ENCODE peak calls at places on chromosomes 1 and 21, in five cellular contexts. S, C, A, I and D are unnamed samples.

GRCh38 chr1:25223471-25223870 is 8.8 kb downstream of the SYF2 start:
- DNase-seq in S (peak; percentile 56), C (no peak), A (no peak), I (no peak), D (no peak)

GRCh38 chr1:222420621-222421020 is 127.3 kb downstream of the HHIPL2 start:
- DNase-seq in S (no peak), C (no peak), A (no peak), I (no peak), D (no peak)

GRCh38 chr1:164576311-164577271 is 17.6 kb downstream of the PBX1 start:
- DNase-seq in S (peak; percentile 88), C (peak; percentile 68), A (no peak), I (no peak), D (no peak)

GRCh38 chr21:38147391-38147790 is 109.4 kb upstream of the KCNJ15 start:
- DNase-seq in S (no peak), C (no peak), A (no peak), I (no peak), D (no peak)

GRCh38 chr1:48022306-48022705 is 25.1 kb upstream of the TRABD2B start:
- DNase-seq in S (no peak), C (no peak), A (no peak), I (no peak), D (no peak)

GRCh38 chr1:167474191-167474641 is 44.1 kb downstream of the CD247 start:
- DNase-seq in S (no peak), C (no peak), A (no peak), I (no peak), D (no peak)

GRCh38 chr1:89566761-89567174 is 42.1 kb downstream of the LRRC8B start:
- DNase-seq in S (peak; percentile 13), C (no peak), A (no peak), I (no peak), D (no peak)

GRCh38 chr1:218439541-218440295 is 94.6 kb downstream of the TGFB2 start:
- DNase-seq in S (peak; percentile 15), C (no peak), A (no peak), I (no peak), D (no peak)

GRCh38 chr1:221824025-221824424 is 82.1 kb upstream of the DUSP10 start:
- DNase-seq in S (peak; percentile 80), C (no peak), A (no peak), I (no peak), D (peak; percentile 31)

GRCh38 chr1:153832293-153832692 is 57.1 kb downstream of the SLC27A3 start:
- DNase-seq in S (no peak), C (no peak), A (no peak), I (no peak), D (no peak)

GRCh38 chr1:206713070-206713469 is 28.4 kb downstream of the MAPKAPK2 start:
- DNase-seq in S (no peak), C (no peak), A (no peak), I (no peak), D (no peak)

GRCh38 chr1:159214149-159214760 is 9.6 kb downstream of the ACKR1 start:
- DNase-seq in S (peak; percentile 28), C (peak; percentile 65), A (peak; percentile 65), I (peak; percentile 72), D (peak; percentile 59)

GRCh38 chr1:17611991-17612390 is 72.5 kb downstream of the ARHGEF10L start:
- DNase-seq in S (peak; percentile 77), C (no peak), A (no peak), I (no peak), D (no peak)

GRCh38 chr1:20137604-20138003 is 1.5 kb upstream of the PLA2G2F start:
- DNase-seq in S (no peak), C (no peak), A (no peak), I (no peak), D (no peak)

GRCh38 chr1:23559136-23559984 is at the start of gene ID3:
- DNase-seq in S (peak; percentile 96), C (peak; percentile 96), A (peak; percentile 83), I (peak; percentile 77), D (peak; percentile 95)
- TF ChIP-seq USF2 in S (no peak), C (no peak), A (no peak), I (no peak), D (no peak)

GRCh38 chr1:27503961-27504587 is 14.1 kb upstream of the WASF2 start:
- DNase-seq in S (peak; percentile 35), C (no peak), A (no peak), I (no peak), D (no peak)
- TF ChIP-seq USF2 in S (no peak), C (no peak), A (no peak), I (no peak), D (no peak)

GRCh38 chr1:109932232-109932631 is 21.6 kb downstream of the CSF1 start:
- DNase-seq in S (no peak), C (no peak), A (no peak), I (no peak), D (no peak)

GRCh38 chr1:109930252-109930993 is 19.8 kb downstream of the CSF1 start:
- DNase-seq in S (no peak), C (no peak), A (no peak), I (no peak), D (no peak)

GRCh38 chr1:109932679-109933078 is 22.0 kb downstream of the CSF1 start:
- DNase-seq in S (no peak), C (no peak), A (no peak), I (no peak), D (no peak)

GRCh38 chr1:109929588-109930251 is 19.1 kb downstream of the CSF1 start:
- DNase-seq in S (no peak), C (no peak), A (no peak), I (no peak), D (no peak)

DNA sequence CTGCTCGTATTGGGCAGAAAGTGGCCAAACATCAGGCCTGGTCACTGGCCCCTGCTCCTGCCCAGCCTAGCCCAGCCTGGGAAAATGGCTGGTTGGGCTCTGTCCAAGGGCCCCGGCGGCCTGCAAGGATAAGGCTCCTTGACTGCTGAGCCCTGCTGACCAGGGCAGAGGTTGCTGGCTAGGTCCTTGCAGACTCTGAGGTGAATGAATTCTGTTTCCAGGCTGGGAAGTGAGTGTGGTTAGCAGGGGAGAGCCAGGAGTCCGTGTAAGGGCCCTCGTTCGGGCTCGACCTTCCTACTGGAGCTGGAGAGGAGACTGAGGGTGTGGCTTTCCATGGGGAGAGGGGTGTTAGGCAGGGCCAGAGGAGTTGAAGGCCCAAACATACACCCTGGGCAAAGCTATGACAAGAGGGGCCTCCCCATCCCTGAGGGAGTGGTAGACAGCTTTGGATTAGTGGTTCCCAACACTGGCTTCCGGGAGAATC is 20.6 kb downstream of the CSF1 start:
- DNase-seq in S (peak; percentile 77), C (peak; percentile 89), A (peak; percentile 80), I (peak; percentile 67), D (peak; percentile 41)
- TF ChIP-seq USF2 in S (no peak), C (no peak), A (no peak), I (no peak), D (no peak)

DNA sequence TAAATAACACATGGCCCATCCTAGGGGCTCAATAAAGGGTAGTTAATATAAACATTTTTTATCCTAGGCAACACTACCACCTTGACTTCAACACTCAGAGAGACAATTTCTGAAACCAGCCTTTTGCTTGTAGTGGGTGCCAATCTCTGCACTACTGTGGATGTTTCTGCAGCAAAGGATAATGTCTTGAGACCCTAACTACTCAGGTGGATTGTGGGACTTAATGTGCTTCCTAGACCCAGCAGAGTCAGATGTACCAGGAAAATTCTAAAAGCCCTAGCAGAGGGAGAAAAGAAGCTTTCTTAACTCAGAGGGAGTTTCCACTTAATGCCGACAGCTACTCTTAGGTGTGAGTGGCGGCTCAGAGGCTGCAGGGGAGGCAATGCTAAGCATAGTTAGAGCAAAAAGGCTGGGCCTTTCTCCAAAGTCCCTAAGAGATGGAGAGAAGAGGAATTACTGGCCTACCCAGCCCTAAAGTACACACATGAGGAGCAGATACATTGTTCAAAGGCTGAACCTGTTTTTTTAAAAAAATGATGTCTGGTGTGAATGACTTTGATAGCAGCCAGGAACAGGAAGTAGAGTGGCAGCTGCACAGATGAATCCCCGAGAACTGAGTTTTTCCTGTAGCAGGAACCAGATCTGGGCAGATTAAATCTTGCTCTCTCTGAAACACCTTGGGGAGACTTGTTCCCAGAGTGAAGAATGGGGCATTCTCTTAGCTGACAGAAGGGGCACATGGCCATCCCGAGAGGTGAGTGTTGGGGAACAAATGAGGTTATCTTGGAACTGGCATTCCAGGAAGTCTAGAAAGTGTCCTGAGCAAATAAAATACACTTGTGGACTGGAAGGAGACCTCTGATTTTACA is 33.5 kb upstream of the ABCD3 start:
- DNase-seq in S (no peak), C (no peak), A (peak; percentile 24), I (no peak), D (peak; percentile 14)
- TF ChIP-seq USF2 in S (no peak), C (no peak), A (no peak), I (no peak), D (no peak)

GRCh38 chr21:44701541-44701940 is 4.6 kb downstream of the KRTAP10-12 start:
- DNase-seq in S (no peak), C (peak; percentile 48), A (peak; percentile 20), I (no peak), D (no peak)
- TF ChIP-seq USF2 in S (no peak), C (no peak), A (no peak), I (no peak), D (no peak)